ENCODE peak calls at places on chromosomes 13 and 19, in four cellular contexts. E is pancreas, G is tibial nerve, C is lung. N is an unnamed sample.

GRCh38 chr19:51326216-51327065 is 15.0 kb downstream of the IGLON5 start:
- DNase-seq in E (no peak), G (no peak), C (no peak), N (no peak)

GRCh38 chr13:50676602-50677001 is 166.9 kb downstream of the DLEU7 start:
- DNase-seq in G (no peak), E (no peak), C (no peak), N (peak)

GRCh38 chr13:95117092-95117491 is 184.2 kb downstream of the ABCC4 start:
- DNase-seq in G (no peak), E (no peak), C (no peak), N (no peak)

GRCh38 chr13:77265336-77265735 is 61.6 kb downstream of the MYCBP2 start:
- DNase-seq in E (no peak), G (no peak), C (no peak), N (no peak)

GRCh38 chr13:97226788-97227627 is 4.9 kb downstream of the MBNL2 start:
- DNase-seq in G (no peak), C (no peak), E (no peak), N (no peak)

GRCh38 chr13:80274643-80275042 is 66.3 kb downstream of the SPRY2 start:
- DNase-seq in E (no peak), C (no peak), G (no peak), N (no peak)

GRCh38 chr19:16301999-16302694 is 22.5 kb upstream of the KLF2 start:
- DNase-seq in G (no peak), C (no peak), E (no peak), N (no peak)

GRCh38 chr19:51387924-51388389 is at the start of gene LIM2:
- DNase-seq in E (no peak), G (no peak), C (no peak), N (no peak)

GRCh38 chr13:99432637-99433542 is 68.4 kb upstream of the TM9SF2 start:
- DNase-seq in G (peak), C (peak), E (peak), N (peak)

GRCh38 chr13:48151766-48152165 is 56.9 kb upstream of the MED4 start:
- DNase-seq in G (no peak), E (no peak), C (no peak), N (no peak)

GRCh38 chr13:98307744-98308524 is 130.9 kb upstream of the RNF113B start:
- DNase-seq in G (no peak), E (no peak), C (no peak), N (peak)

GRCh38 chr13:73622375-73622774 is 511.8 kb downstream of the KLF12 start:
- DNase-seq in G (no peak), C (no peak), E (no peak), N (no peak)

GRCh38 chr19:41563847-41564514 is 12.0 kb upstream of the CEACAM21 start:
- DNase-seq in E (no peak), C (no peak), G (no peak), N (no peak)

GRCh38 chr19:41263042-41263849 is 926 bp upstream of the HNRNPUL1 start:
- DNase-seq in G (peak), E (peak), C (peak), N (peak)

GRCh38 chr13:94556646-94557045 is 39.3 kb downstream of the TGDS start:
- DNase-seq in E (no peak), C (no peak), G (no peak), N (no peak)

GRCh38 chr13:79810671-79811070 is 329.7 kb downstream of the NDFIP2 start:
- DNase-seq in E (no peak), C (no peak), G (no peak), N (no peak)

GRCh38 chr19:48445256-48445605 is 552 bp upstream of the GRWD1 start:
- DNase-seq in G (no peak), C (no peak), E (no peak), N (peak)

GRCh38 chr19:347946-348861 is 3.6 kb upstream of the MIER2 start:
- DNase-seq in C (no peak), G (no peak), E (no peak), N (no peak)

GRCh38 chr13:77620138-77620537 is 77.3 kb upstream of the SLAIN1 start:
- DNase-seq in E (no peak), G (no peak), C (no peak), N (no peak)

GRCh38 chr13:30529085-30529815 is 63.5 kb upstream of the HMGB1 start:
- DNase-seq in G (no peak), C (no peak), E (no peak), N (no peak)

GRCh38 chr13:106595623-106596022 is 27.7 kb upstream of the ARGLU1 start:
- DNase-seq in G (no peak), C (no peak), E (no peak), N (no peak)
- TF ChIP-seq CTCF in G (no peak), C (no peak), E (no peak), N (no peak)

GRCh38 chr13:113837554-113838355 is 26.1 kb downstream of the GAS6 start:
- DNase-seq in G (peak), C (peak), E (peak), N (peak)
- H3K4me3 ChIP-seq in G (peak), C (no peak), E (no peak), N (no peak)

GRCh38 chr19:38678217-38678890 is 30.9 kb downstream of the ACTN4 start:
- DNase-seq in E (no peak), G (no peak), C (no peak), N (no peak)

GRCh38 chr19:38682195-38682867 is 34.9 kb downstream of the ACTN4 start:
- DNase-seq in G (no peak), C (no peak), E (no peak), N (no peak)

GRCh38 chr19:38676878-38677646 is 29.6 kb downstream of the ACTN4 start:
- DNase-seq in E (no peak), C (no peak), G (no peak), N (no peak)

GRCh38 chr19:38678891-38679494 is 31.5 kb downstream of the ACTN4 start:
- DNase-seq in E (no peak), G (no peak), C (no peak), N (no peak)

DNA sequence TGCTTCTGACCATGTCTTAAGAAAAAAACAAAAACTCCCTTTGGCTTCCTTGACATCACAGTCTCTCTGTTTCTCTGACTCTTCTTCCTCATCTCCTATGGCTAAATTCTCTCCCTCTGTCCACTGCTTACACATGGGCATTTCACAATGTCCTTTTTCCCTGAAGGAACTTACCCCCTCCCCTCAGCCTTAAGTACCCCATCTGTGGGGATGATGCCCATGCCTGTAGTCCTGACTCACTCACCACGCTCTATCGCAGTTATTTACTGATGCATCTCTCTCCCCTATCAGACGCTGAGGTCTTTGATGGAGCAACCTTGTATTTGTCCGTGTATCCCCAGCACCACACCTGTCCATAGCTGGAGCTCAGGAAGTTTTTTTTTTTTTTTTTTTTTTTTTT is 32.4 kb downstream of the ACTN4 start:
- DNase-seq in G (no peak), C (no peak), E (no peak), N (no peak)
- H3K27ac ChIP-seq in G (no peak), C (peak), E (peak), N (peak)

GRCh38 chr19:18229915-18230314 is 3.7 kb upstream of the PDE4C start:
- DNase-seq in E (no peak), C (no peak), G (no peak), N (no peak)

GRCh38 chr19:18230941-18231734 is 4.9 kb upstream of the PDE4C start:
- DNase-seq in C (no peak), G (no peak), E (no peak), N (no peak)

GRCh38 chr19:18227781-18228271 is 1.6 kb upstream of the PDE4C start:
- DNase-seq in C (no peak), E (no peak), G (no peak), N (no peak)

GRCh38 chr19:18231775-18232174 is 5.5 kb upstream of the PDE4C start:
- DNase-seq in C (no peak), E (no peak), G (no peak), N (no peak)

DNA sequence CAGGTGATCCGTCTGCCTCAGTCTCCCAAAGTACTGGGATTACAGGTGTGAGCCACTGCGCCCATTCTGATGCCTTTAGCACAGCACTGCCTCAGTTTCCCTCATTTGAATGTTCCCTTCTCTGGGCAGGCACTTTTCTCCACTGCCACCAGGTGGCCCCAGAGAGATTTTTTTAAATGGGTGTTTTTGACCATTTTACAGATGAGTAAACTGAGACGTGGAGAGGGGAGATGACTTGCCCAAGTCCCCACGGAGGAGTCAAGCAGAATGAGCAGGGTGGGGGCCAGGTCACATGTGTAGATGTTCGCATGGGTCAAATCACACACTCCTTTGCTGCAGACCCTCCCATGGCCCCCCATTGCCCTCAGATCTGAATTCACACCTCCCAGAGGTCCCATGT is 3.2 kb upstream of the PDE4C start:
- DNase-seq in E (no peak), C (no peak), G (no peak), N (no peak)
- TF ChIP-seq CTCF in E (peak), C (peak), G (peak), N (no peak)

GRCh38 chr19:6490134-6490533 is 8.5 kb upstream of the DENND1C start:
- DNase-seq in E (no peak), G (no peak), C (no peak), N (no peak)
- H3K4me3 ChIP-seq in E (no peak), G (no peak), C (no peak), N (no peak)

GRCh38 chr13:84662503-84662902 is 780.2 kb upstream of the SLITRK1 start:
- DNase-seq in G (no peak), E (no peak), C (no peak), N (no peak)
- H3K27ac ChIP-seq in G (no peak), E (no peak), C (no peak), N (no peak)

DNA sequence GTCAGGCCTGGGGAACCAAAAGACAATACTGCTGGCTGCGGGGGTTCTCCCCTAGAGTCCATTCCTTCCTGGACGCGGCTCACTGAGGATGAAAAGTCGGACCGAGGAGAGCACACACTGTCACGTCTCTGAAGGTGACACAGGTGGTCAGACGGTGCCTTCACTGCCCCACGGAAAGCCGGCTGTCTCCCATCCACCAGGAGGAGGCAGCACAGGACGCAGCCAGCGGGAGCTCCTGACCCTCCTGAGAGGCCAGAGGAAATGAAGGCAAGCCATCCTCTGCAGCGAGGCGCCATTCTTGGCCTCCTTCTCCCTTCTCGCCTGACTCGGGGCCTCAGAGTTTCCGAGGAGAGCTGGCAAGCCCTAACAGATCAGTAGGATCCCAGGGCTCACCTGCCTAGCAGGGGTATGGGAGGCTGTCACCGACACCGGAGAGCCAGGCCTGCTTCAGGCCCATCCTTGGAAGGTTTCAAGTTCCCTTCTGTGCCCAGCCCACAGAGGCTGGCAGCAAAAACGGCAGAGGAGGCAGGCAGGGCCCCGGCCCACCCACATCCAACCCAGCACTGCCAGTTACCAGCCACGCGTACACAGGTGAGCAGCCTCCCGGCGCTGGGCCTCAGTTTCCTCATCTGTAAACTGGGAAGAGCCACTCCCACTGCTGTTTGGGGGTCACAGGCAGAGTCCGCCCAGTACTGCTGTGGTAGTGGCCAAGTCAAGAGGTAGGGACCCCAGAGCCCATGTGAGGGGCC is 4.5 kb downstream of the REXO1 start:
- DNase-seq in C (no peak), G (no peak), E (no peak), N (no peak)
- TF ChIP-seq CTCF in C (no peak), G (no peak), E (no peak), N (no peak)

GRCh38 chr19:2315818-2316353 is 7.9 kb upstream of the LINGO3 start:
- DNase-seq in C (peak), E (peak), G (peak), N (peak)
- H3K4me3 ChIP-seq in C (no peak), E (no peak), G (no peak), N (no peak)

GRCh38 chr19:32181356-32181920 is 164.0 kb upstream of the ZNF507 start:
- DNase-seq in G (no peak), E (no peak), C (no peak), N (peak)
- H3K27ac ChIP-seq in G (no peak), E (no peak), C (no peak), N (no peak)